ENCODE peak calls at places on chromosome 7, in eight cellular contexts. One of them, this sample, is unnamed.
A peak's percentile ranks its signal among the peaks of the same experiment; 100 is the strongest.

GRCh38 chr7:17680943-17681351 is 259.3 kb downstream of the SNX13 start:
- DNase-seq in endothelial cell of umbilical vein: peak; percentile 31
- DNase-seq in HTR-8/SVneo: no peak
- DNase-seq in brain microvascular endothelial cell: no peak
- DNase-seq in mesendoderm: no peak
- DNase-seq in posterior vena cava: no peak
- DNase-seq in kidney tubule cell: peak; percentile 51
- DNase-seq in progenitor cell of endocrine pancreas: no peak
- DNase-seq in this sample: no peak

GRCh38 chr7:4849390-4849789 is 12.4 kb downstream of the PAPOLB start:
- DNase-seq in endothelial cell of umbilical vein: peak; percentile 36
- DNase-seq in HTR-8/SVneo: peak; percentile 76
- DNase-seq in brain microvascular endothelial cell: peak; percentile 60
- DNase-seq in mesendoderm: peak; percentile 54
- DNase-seq in posterior vena cava: no peak
- DNase-seq in kidney tubule cell: peak; percentile 40
- DNase-seq in progenitor cell of endocrine pancreas: no peak
- DNase-seq in this sample: no peak

GRCh38 chr7:63112764-63113712 is 885.6 kb upstream of the ZNF722 start:
- DNase-seq in endothelial cell of umbilical vein: no peak
- DNase-seq in HTR-8/SVneo: no peak
- DNase-seq in brain microvascular endothelial cell: no peak
- DNase-seq in mesendoderm: no peak
- DNase-seq in posterior vena cava: no peak
- DNase-seq in kidney tubule cell: no peak
- DNase-seq in progenitor cell of endocrine pancreas: no peak
- DNase-seq in this sample: no peak

GRCh38 chr7:51278797-51279196 is 37.8 kb downstream of the COBL start:
- DNase-seq in endothelial cell of umbilical vein: no peak
- DNase-seq in HTR-8/SVneo: no peak
- DNase-seq in brain microvascular endothelial cell: no peak
- DNase-seq in mesendoderm: no peak
- DNase-seq in posterior vena cava: no peak
- DNase-seq in kidney tubule cell: no peak
- DNase-seq in progenitor cell of endocrine pancreas: no peak
- DNase-seq in this sample: no peak

GRCh38 chr7:66873476-66873875 is 47.5 kb upstream of the TMEM248 start:
- DNase-seq in endothelial cell of umbilical vein: no peak
- DNase-seq in HTR-8/SVneo: no peak
- DNase-seq in brain microvascular endothelial cell: no peak
- DNase-seq in mesendoderm: no peak
- DNase-seq in posterior vena cava: no peak
- DNase-seq in kidney tubule cell: no peak
- DNase-seq in progenitor cell of endocrine pancreas: no peak
- DNase-seq in this sample: no peak

GRCh38 chr7:102451371-102452054 is 13.2 kb downstream of the ALKBH4 start:
- DNase-seq in endothelial cell of umbilical vein: no peak
- DNase-seq in HTR-8/SVneo: no peak
- DNase-seq in brain microvascular endothelial cell: no peak
- DNase-seq in mesendoderm: no peak
- DNase-seq in posterior vena cava: no peak
- DNase-seq in kidney tubule cell: peak; percentile 42
- DNase-seq in progenitor cell of endocrine pancreas: no peak
- DNase-seq in this sample: no peak

GRCh38 chr7:84939888-84940287 is 247.0 kb downstream of the SEMA3D start:
- DNase-seq in endothelial cell of umbilical vein: no peak
- DNase-seq in HTR-8/SVneo: no peak
- DNase-seq in brain microvascular endothelial cell: no peak
- DNase-seq in mesendoderm: no peak
- DNase-seq in posterior vena cava: peak; percentile 78
- DNase-seq in kidney tubule cell: no peak
- DNase-seq in progenitor cell of endocrine pancreas: no peak
- DNase-seq in this sample: no peak

GRCh38 chr7:128264477-128264876 is 23.4 kb downstream of the LEP start:
- DNase-seq in endothelial cell of umbilical vein: no peak
- DNase-seq in HTR-8/SVneo: no peak
- DNase-seq in brain microvascular endothelial cell: no peak
- DNase-seq in mesendoderm: no peak
- DNase-seq in posterior vena cava: peak; percentile 30
- DNase-seq in kidney tubule cell: peak; percentile 59
- DNase-seq in progenitor cell of endocrine pancreas: no peak
- DNase-seq in this sample: no peak

GRCh38 chr7:171364-171904 is 20.9 kb upstream of the FAM20C start:
- DNase-seq in endothelial cell of umbilical vein: no peak
- DNase-seq in HTR-8/SVneo: no peak
- DNase-seq in brain microvascular endothelial cell: no peak
- DNase-seq in mesendoderm: peak; percentile 23
- DNase-seq in posterior vena cava: no peak
- DNase-seq in kidney tubule cell: no peak
- DNase-seq in progenitor cell of endocrine pancreas: no peak
- DNase-seq in this sample: no peak

GRCh38 chr7:23469150-23469960 is 936 bp downstream of the IGF2BP3 start:
- DNase-seq in endothelial cell of umbilical vein: peak; percentile 49
- DNase-seq in HTR-8/SVneo: no peak
- DNase-seq in brain microvascular endothelial cell: no peak
- DNase-seq in mesendoderm: peak; percentile 46
- DNase-seq in posterior vena cava: no peak
- DNase-seq in kidney tubule cell: no peak
- DNase-seq in progenitor cell of endocrine pancreas: peak; percentile 33
- DNase-seq in this sample: no peak

GRCh38 chr7:110962374-110962773 is 128.6 kb upstream of the LRRN3 start:
- DNase-seq in endothelial cell of umbilical vein: no peak
- DNase-seq in HTR-8/SVneo: no peak
- DNase-seq in brain microvascular endothelial cell: no peak
- DNase-seq in mesendoderm: no peak
- DNase-seq in posterior vena cava: no peak
- DNase-seq in kidney tubule cell: no peak
- DNase-seq in progenitor cell of endocrine pancreas: no peak
- DNase-seq in this sample: no peak

GRCh38 chr7:120273476-120273975 is 551 bp downstream of the KCND2 start:
- DNase-seq in endothelial cell of umbilical vein: peak; percentile 7
- DNase-seq in HTR-8/SVneo: no peak
- DNase-seq in brain microvascular endothelial cell: no peak
- DNase-seq in mesendoderm: peak; percentile 71
- DNase-seq in posterior vena cava: peak; percentile 81
- DNase-seq in kidney tubule cell: peak; percentile 49
- DNase-seq in progenitor cell of endocrine pancreas: peak; percentile 29
- DNase-seq in this sample: no peak

GRCh38 chr7:151024435-151025056 is at the start of gene ATG9B:
- DNase-seq in endothelial cell of umbilical vein: no peak
- DNase-seq in HTR-8/SVneo: no peak
- DNase-seq in brain microvascular endothelial cell: no peak
- DNase-seq in mesendoderm: peak; percentile 67
- DNase-seq in posterior vena cava: no peak
- DNase-seq in kidney tubule cell: peak; percentile 69
- DNase-seq in progenitor cell of endocrine pancreas: no peak
- DNase-seq in this sample: no peak

GRCh38 chr7:99005776-99006175 is 127.4 kb downstream of the TRRAP start:
- DNase-seq in endothelial cell of umbilical vein: no peak
- DNase-seq in HTR-8/SVneo: no peak
- DNase-seq in brain microvascular endothelial cell: no peak
- DNase-seq in mesendoderm: no peak
- DNase-seq in posterior vena cava: no peak
- DNase-seq in kidney tubule cell: no peak
- DNase-seq in progenitor cell of endocrine pancreas: no peak
- DNase-seq in this sample: no peak

GRCh38 chr7:30870821-30871518 is 40.7 kb upstream of the AQP1 start:
- DNase-seq in endothelial cell of umbilical vein: no peak
- DNase-seq in HTR-8/SVneo: no peak
- DNase-seq in brain microvascular endothelial cell: no peak
- DNase-seq in mesendoderm: no peak
- DNase-seq in posterior vena cava: no peak
- DNase-seq in kidney tubule cell: no peak
- DNase-seq in progenitor cell of endocrine pancreas: no peak
- DNase-seq in this sample: no peak

GRCh38 chr7:100589341-100589935 is 3.3 kb downstream of the FBXO24 start:
- DNase-seq in endothelial cell of umbilical vein: no peak
- DNase-seq in HTR-8/SVneo: no peak
- DNase-seq in brain microvascular endothelial cell: no peak
- DNase-seq in mesendoderm: no peak
- DNase-seq in posterior vena cava: no peak
- DNase-seq in kidney tubule cell: no peak
- DNase-seq in progenitor cell of endocrine pancreas: no peak
- DNase-seq in this sample: no peak

GRCh38 chr7:27110163-27110976 is 7.9 kb upstream of the HOXA2 start:
- DNase-seq in endothelial cell of umbilical vein: peak; percentile 16
- DNase-seq in HTR-8/SVneo: peak; percentile 83
- DNase-seq in brain microvascular endothelial cell: no peak
- DNase-seq in mesendoderm: peak; percentile 43
- DNase-seq in posterior vena cava: peak; percentile 89
- DNase-seq in kidney tubule cell: peak; percentile 79
- DNase-seq in progenitor cell of endocrine pancreas: peak; percentile 76
- DNase-seq in this sample: no peak

GRCh38 chr7:38312776-38313175 is 39.3 kb upstream of the TARP start:
- DNase-seq in endothelial cell of umbilical vein: peak; percentile 13
- DNase-seq in HTR-8/SVneo: no peak
- DNase-seq in brain microvascular endothelial cell: no peak
- DNase-seq in mesendoderm: no peak
- DNase-seq in posterior vena cava: no peak
- DNase-seq in kidney tubule cell: no peak
- DNase-seq in progenitor cell of endocrine pancreas: no peak
- DNase-seq in this sample: no peak

GRCh38 chr7:136953386-136953785 is 84.9 kb downstream of the CHRM2 start:
- DNase-seq in endothelial cell of umbilical vein: peak; percentile 25
- DNase-seq in HTR-8/SVneo: peak; percentile 12
- DNase-seq in brain microvascular endothelial cell: peak; percentile 60
- DNase-seq in mesendoderm: no peak
- DNase-seq in posterior vena cava: no peak
- DNase-seq in kidney tubule cell: no peak
- DNase-seq in progenitor cell of endocrine pancreas: no peak
- DNase-seq in this sample: no peak

GRCh38 chr7:39587393-39587792 is 21.2 kb downstream of the YAE1 start:
- DNase-seq in endothelial cell of umbilical vein: no peak
- DNase-seq in HTR-8/SVneo: no peak
- DNase-seq in brain microvascular endothelial cell: peak; percentile 53
- DNase-seq in mesendoderm: no peak
- DNase-seq in posterior vena cava: no peak
- DNase-seq in kidney tubule cell: peak; percentile 64
- DNase-seq in progenitor cell of endocrine pancreas: no peak
- DNase-seq in this sample: no peak

GRCh38 chr7:119935418-119936025 is 337.5 kb upstream of the KCND2 start:
- DNase-seq in endothelial cell of umbilical vein: peak; percentile 51
- DNase-seq in HTR-8/SVneo: peak; percentile 1
- DNase-seq in brain microvascular endothelial cell: no peak
- DNase-seq in mesendoderm: peak; percentile 40
- DNase-seq in posterior vena cava: no peak
- DNase-seq in kidney tubule cell: peak; percentile 47
- DNase-seq in progenitor cell of endocrine pancreas: no peak
- DNase-seq in this sample: peak; percentile 19

GRCh38 chr7:21253740-21254687 is 173.9 kb upstream of the SP4 start:
- DNase-seq in endothelial cell of umbilical vein: peak; percentile 78
- DNase-seq in HTR-8/SVneo: peak; percentile 42
- DNase-seq in brain microvascular endothelial cell: peak; percentile 51
- DNase-seq in mesendoderm: peak; percentile 91
- DNase-seq in posterior vena cava: no peak
- DNase-seq in kidney tubule cell: peak; percentile 67
- DNase-seq in progenitor cell of endocrine pancreas: peak; percentile 46
- DNase-seq in this sample: no peak

GRCh38 chr7:81990395-81990794 is 220.5 kb upstream of the HGF start:
- DNase-seq in endothelial cell of umbilical vein: peak; percentile 20
- DNase-seq in HTR-8/SVneo: no peak
- DNase-seq in brain microvascular endothelial cell: peak; percentile 6
- DNase-seq in mesendoderm: no peak
- DNase-seq in posterior vena cava: no peak
- DNase-seq in kidney tubule cell: peak; percentile 75
- DNase-seq in progenitor cell of endocrine pancreas: no peak
- DNase-seq in this sample: no peak

GRCh38 chr7:115229401-115230083 is 307.6 kb downstream of the MDFIC start:
- DNase-seq in endothelial cell of umbilical vein: no peak
- DNase-seq in HTR-8/SVneo: no peak
- DNase-seq in brain microvascular endothelial cell: no peak
- DNase-seq in mesendoderm: no peak
- DNase-seq in posterior vena cava: no peak
- DNase-seq in kidney tubule cell: no peak
- DNase-seq in progenitor cell of endocrine pancreas: no peak
- DNase-seq in this sample: no peak

GRCh38 chr7:139657749-139658148 is 120.0 kb downstream of the HIPK2 start:
- DNase-seq in endothelial cell of umbilical vein: no peak
- DNase-seq in HTR-8/SVneo: no peak
- DNase-seq in brain microvascular endothelial cell: no peak
- DNase-seq in mesendoderm: no peak
- DNase-seq in posterior vena cava: no peak
- DNase-seq in kidney tubule cell: no peak
- DNase-seq in progenitor cell of endocrine pancreas: no peak
- DNase-seq in this sample: no peak

GRCh38 chr7:45696476-45696875 is 122.3 kb downstream of the ADCY1 start:
- DNase-seq in endothelial cell of umbilical vein: no peak
- DNase-seq in HTR-8/SVneo: no peak
- DNase-seq in brain microvascular endothelial cell: no peak
- DNase-seq in mesendoderm: no peak
- DNase-seq in posterior vena cava: peak; percentile 58
- DNase-seq in kidney tubule cell: no peak
- DNase-seq in progenitor cell of endocrine pancreas: no peak
- DNase-seq in this sample: no peak

GRCh38 chr7:17422966-17423365 is 124.5 kb downstream of the AHR start:
- DNase-seq in endothelial cell of umbilical vein: no peak
- DNase-seq in HTR-8/SVneo: no peak
- DNase-seq in brain microvascular endothelial cell: no peak
- DNase-seq in mesendoderm: no peak
- DNase-seq in posterior vena cava: no peak
- DNase-seq in kidney tubule cell: no peak
- DNase-seq in progenitor cell of endocrine pancreas: no peak
- DNase-seq in this sample: peak; percentile 25

GRCh38 chr7:150876817-150877526 is 24.7 kb downstream of the AOC1 start:
- DNase-seq in endothelial cell of umbilical vein: peak; percentile 89
- DNase-seq in HTR-8/SVneo: peak; percentile 64
- DNase-seq in brain microvascular endothelial cell: peak; percentile 64
- DNase-seq in mesendoderm: peak; percentile 99
- DNase-seq in posterior vena cava: no peak
- DNase-seq in kidney tubule cell: peak; percentile 85
- DNase-seq in progenitor cell of endocrine pancreas: peak; percentile 42
- DNase-seq in this sample: peak; percentile 7

GRCh38 chr7:115274-115911 is 77.0 kb upstream of the FAM20C start:
- DNase-seq in endothelial cell of umbilical vein: no peak
- DNase-seq in HTR-8/SVneo: no peak
- DNase-seq in brain microvascular endothelial cell: no peak
- DNase-seq in mesendoderm: no peak
- DNase-seq in posterior vena cava: no peak
- DNase-seq in kidney tubule cell: no peak
- DNase-seq in progenitor cell of endocrine pancreas: no peak
- DNase-seq in this sample: peak; percentile 63

GRCh38 chr7:3559178-3559765 is 258.2 kb downstream of the SDK1 start:
- DNase-seq in endothelial cell of umbilical vein: peak; percentile 88
- DNase-seq in HTR-8/SVneo: peak; percentile 75
- DNase-seq in brain microvascular endothelial cell: peak; percentile 85
- DNase-seq in mesendoderm: no peak
- DNase-seq in posterior vena cava: no peak
- DNase-seq in kidney tubule cell: peak; percentile 84
- DNase-seq in progenitor cell of endocrine pancreas: no peak
- DNase-seq in this sample: no peak

This sample was measured in AG09319.